ENCODE peak calls at places on chromosomes 2 and 18, in four cellular contexts. One of them, this sample, is unnamed.
A peak's percentile ranks its signal among the peaks of the same experiment; 100 is the strongest.

GRCh38 chr2:241943209-241943850 is 73.8 kb downstream of the RTP5 start:
- DNase-seq in GM23338: no peak
- DNase-seq in prostate gland: no peak
- DNase-seq in HCT116: no peak
- DNase-seq in this sample: peak; percentile 66

GRCh38 chr2:8877332-8877731 is 39.9 kb upstream of the KIDINS220 start:
- DNase-seq in HCT116: no peak
- DNase-seq in GM23338: no peak
- DNase-seq in prostate gland: no peak
- DNase-seq in this sample: no peak

GRCh38 chr2:10449481-10449831 is 1.3 kb upstream of the ODC1 start:
- DNase-seq in prostate gland: no peak
- DNase-seq in GM23338: no peak
- DNase-seq in HCT116: no peak
- DNase-seq in this sample: no peak

GRCh38 chr2:223959688-223960087 is 2.4 kb downstream of the MRPL44 start:
- DNase-seq in GM23338: no peak
- DNase-seq in prostate gland: peak; percentile 54
- DNase-seq in HCT116: no peak
- DNase-seq in this sample: no peak

GRCh38 chr2:36427790-36428243 is 72.2 kb downstream of the CRIM1 start:
- DNase-seq in HCT116: no peak
- DNase-seq in prostate gland: no peak
- DNase-seq in GM23338: no peak
- DNase-seq in this sample: peak; percentile 65

GRCh38 chr2:102304711-102305591 is 6.4 kb upstream of the IL1RL1 start:
- DNase-seq in HCT116: no peak
- DNase-seq in prostate gland: no peak
- DNase-seq in GM23338: no peak
- DNase-seq in this sample: no peak

GRCh38 chr2:160491922-160492371 is 1.7 kb downstream of the RBMS1 start:
- DNase-seq in GM23338: peak; percentile 57
- DNase-seq in prostate gland: peak; percentile 7
- DNase-seq in HCT116: no peak
- DNase-seq in this sample: no peak

GRCh38 chr18:9055626-9056025 is 46.9 kb upstream of the NDUFV2 start:
- DNase-seq in prostate gland: no peak
- DNase-seq in GM23338: no peak
- DNase-seq in HCT116: no peak
- DNase-seq in this sample: no peak

GRCh38 chr2:69164379-69164778 is 151.4 kb downstream of the ANTXR1 start:
- DNase-seq in GM23338: no peak
- DNase-seq in prostate gland: no peak
- DNase-seq in HCT116: no peak
- DNase-seq in this sample: no peak

GRCh38 chr2:219731173-219731572 is 103.7 kb downstream of the SLC4A3 start:
- DNase-seq in prostate gland: no peak
- DNase-seq in HCT116: no peak
- DNase-seq in GM23338: no peak
- DNase-seq in this sample: no peak

GRCh38 chr2:8000861-8001260 is 681.0 kb upstream of the ID2 start:
- DNase-seq in GM23338: no peak
- DNase-seq in prostate gland: no peak
- DNase-seq in HCT116: no peak
- DNase-seq in this sample: no peak

GRCh38 chr2:240928476-240929363 is 22.6 kb downstream of the CROCC2 start:
- DNase-seq in GM23338: no peak
- DNase-seq in prostate gland: no peak
- DNase-seq in HCT116: no peak
- DNase-seq in this sample: peak; percentile 47

GRCh38 chr2:191571163-191571769 is 106.7 kb upstream of the NABP1 start:
- DNase-seq in HCT116: peak; percentile 36
- DNase-seq in prostate gland: no peak
- DNase-seq in GM23338: peak; percentile 67
- DNase-seq in this sample: no peak

GRCh38 chr2:233152541-233152940 is 92.4 kb downstream of the INPP5D start:
- DNase-seq in prostate gland: peak; percentile 33
- DNase-seq in HCT116: no peak
- DNase-seq in GM23338: no peak
- DNase-seq in this sample: peak; percentile 63

DNA sequence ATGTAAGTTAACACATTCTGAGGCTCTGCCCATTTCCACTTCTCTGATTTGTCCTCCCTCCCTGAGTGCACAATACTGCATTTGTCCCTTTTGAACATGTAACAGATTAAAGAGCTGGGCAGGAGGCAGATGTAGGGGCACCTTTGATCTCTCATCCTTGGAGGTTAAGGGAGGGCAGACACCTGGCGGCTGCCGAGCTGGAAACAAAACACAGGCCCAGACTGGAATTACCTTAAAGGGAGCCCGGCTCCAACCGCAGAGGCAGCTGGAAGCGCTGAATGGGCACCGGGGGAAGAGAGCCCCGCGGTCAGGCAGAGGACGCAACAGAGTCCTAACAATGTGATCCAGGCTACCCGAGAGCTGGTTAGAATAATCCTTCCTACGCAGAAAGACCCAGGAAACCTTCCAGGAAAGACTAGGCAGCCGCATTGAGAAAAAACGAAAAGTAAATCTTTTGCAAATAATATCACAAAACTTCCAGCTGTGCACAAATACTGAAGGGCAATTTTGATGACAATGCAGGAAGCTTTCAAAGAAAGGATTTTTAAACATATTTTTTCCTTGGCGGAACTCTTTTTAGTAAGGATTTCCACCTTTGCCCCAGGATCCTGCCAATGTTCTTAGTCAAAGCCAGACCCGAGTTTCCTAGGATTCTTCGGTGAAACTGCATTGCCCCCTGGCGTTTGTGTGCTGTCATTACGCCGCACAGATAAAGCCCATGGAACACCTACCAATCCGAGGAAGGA is 216.0 kb downstream of the TGIF1 start:
- DNase-seq in HCT116: peak; percentile 95
- DNase-seq in GM23338: peak; percentile 96
- DNase-seq in prostate gland: peak; percentile 85
- DNase-seq in this sample: peak; percentile 88
- TF ChIP-seq POLR2AphosphoS5 in HCT116: peak; percentile 65
- TF ChIP-seq POLR2AphosphoS5 in GM23338: no peak
- TF ChIP-seq POLR2AphosphoS5 in prostate gland: peak; percentile 79
- TF ChIP-seq POLR2AphosphoS5 in this sample: peak; percentile 71

GRCh38 chr2:31577143-31577542 is 3.6 kb downstream of the SRD5A2 start:
- DNase-seq in HCT116: no peak
- DNase-seq in GM23338: no peak
- DNase-seq in prostate gland: no peak
- DNase-seq in this sample: no peak
- H3K27me3 ChIP-seq in HCT116: peaks cover 16% of the 10 kb centered on the region
- H3K27me3 ChIP-seq in GM23338: peaks cover 51% of the 10 kb centered on the region
- H3K27me3 ChIP-seq in prostate gland: peaks cover 7% of the 10 kb centered on the region
- H3K27me3 ChIP-seq in this sample: peaks cover 29% of the 10 kb centered on the region

GRCh38 chr2:77767388-77768076 is 245.4 kb upstream of the LRRTM4 start:
- DNase-seq in prostate gland: no peak
- DNase-seq in HCT116: no peak
- DNase-seq in GM23338: no peak
- DNase-seq in this sample: no peak
- TF ChIP-seq CTCF in prostate gland: no peak
- TF ChIP-seq CTCF in HCT116: no peak
- TF ChIP-seq CTCF in GM23338: no peak
- TF ChIP-seq CTCF in this sample: no peak

GRCh38 chr2:237092920-237093781 is 7.5 kb downstream of the COPS8 start:
- DNase-seq in GM23338: peak; percentile 23
- DNase-seq in prostate gland: peak; percentile 42
- DNase-seq in HCT116: peak; percentile 2
- DNase-seq in this sample: no peak
- TF ChIP-seq POLR2AphosphoS5 in GM23338: no peak
- TF ChIP-seq POLR2AphosphoS5 in prostate gland: peak; percentile 56
- TF ChIP-seq POLR2AphosphoS5 in HCT116: no peak
- TF ChIP-seq POLR2AphosphoS5 in this sample: no peak

GRCh38 chr2:70756126-70756525 is 11.9 kb downstream of the ADD2 start:
- DNase-seq in prostate gland: no peak
- DNase-seq in HCT116: no peak
- DNase-seq in GM23338: no peak
- DNase-seq in this sample: no peak
- H3K27me3 ChIP-seq in prostate gland: peaks cover 3% of the 10 kb centered on the region
- H3K27me3 ChIP-seq in HCT116: peaks cover 4% of the 10 kb centered on the region
- H3K27me3 ChIP-seq in GM23338: no peaks in the 10 kb centered on the region
- H3K27me3 ChIP-seq in this sample: no peaks in the 10 kb centered on the region

GRCh38 chr2:74836675-74837401 is 2.9 kb downstream of the HK2 start:
- DNase-seq in prostate gland: no peak
- DNase-seq in GM23338: peak; percentile 79
- DNase-seq in HCT116: no peak
- DNase-seq in this sample: no peak
- TF ChIP-seq CTCF in prostate gland: peak; percentile 5
- TF ChIP-seq CTCF in GM23338: no peak
- TF ChIP-seq CTCF in HCT116: no peak
- TF ChIP-seq CTCF in this sample: no peak

DNA sequence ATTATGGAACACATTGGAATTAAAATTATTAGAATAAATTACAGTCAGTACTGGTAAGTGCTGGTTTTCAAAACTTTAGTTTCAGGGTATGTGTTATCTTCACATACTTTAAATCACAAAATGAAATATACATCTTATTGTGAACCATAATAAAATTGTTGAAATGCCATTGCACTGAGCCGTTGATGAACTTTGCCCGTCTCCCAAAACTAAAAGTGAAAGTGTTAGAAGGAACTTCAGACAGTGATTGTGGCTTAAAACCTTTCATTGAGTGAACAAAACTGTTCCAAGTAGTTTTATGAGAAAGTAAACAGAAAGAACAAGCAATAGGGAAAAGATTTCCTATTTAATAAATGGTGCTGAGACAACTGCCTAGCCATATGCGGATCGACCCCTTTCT is 811.6 kb downstream of the PLCL1 start:
- DNase-seq in prostate gland: no peak
- DNase-seq in HCT116: no peak
- DNase-seq in GM23338: no peak
- DNase-seq in this sample: no peak
- TF ChIP-seq POLR2AphosphoS5 in prostate gland: no peak
- TF ChIP-seq POLR2AphosphoS5 in HCT116: no peak
- TF ChIP-seq POLR2AphosphoS5 in GM23338: no peak
- TF ChIP-seq POLR2AphosphoS5 in this sample: no peak

GRCh38 chr2:238846503-238847431 is 1.1 kb upstream of the TWIST2 start:
- DNase-seq in HCT116: no peak
- DNase-seq in prostate gland: no peak
- DNase-seq in GM23338: peak; percentile 64
- DNase-seq in this sample: no peak

GRCh38 chr2:238847841-238848565 is at the start of gene TWIST2:
- DNase-seq in GM23338: peak; percentile 83
- DNase-seq in HCT116: no peak
- DNase-seq in prostate gland: peak; percentile 73
- DNase-seq in this sample: no peak

GRCh38 chr2:238845583-238846480 is 2.1 kb upstream of the TWIST2 start:
- DNase-seq in prostate gland: no peak
- DNase-seq in GM23338: peak; percentile 21
- DNase-seq in HCT116: no peak
- DNase-seq in this sample: no peak

GRCh38 chr2:238848566-238848940 is 668 bp downstream of the TWIST2 start:
- DNase-seq in GM23338: peak; percentile 15
- DNase-seq in prostate gland: no peak
- DNase-seq in HCT116: no peak
- DNase-seq in this sample: no peak

GRCh38 chr2:238847432-238847801 is 468 bp upstream of the TWIST2 start:
- DNase-seq in prostate gland: no peak
- DNase-seq in HCT116: no peak
- DNase-seq in GM23338: peak; percentile 54
- DNase-seq in this sample: no peak
- H3K27me3 ChIP-seq in prostate gland: peaks cover 11% of the 10 kb centered on the region
- H3K27me3 ChIP-seq in HCT116: no peaks in the 10 kb centered on the region
- H3K27me3 ChIP-seq in GM23338: peaks cover 94% of the 10 kb centered on the region
- H3K27me3 ChIP-seq in this sample: peaks cover 53% of the 10 kb centered on the region

GRCh38 chr2:6916736-6917070 is 509 bp upstream of the RNF144A start:
- DNase-seq in prostate gland: no peak
- DNase-seq in GM23338: peak; percentile 57
- DNase-seq in HCT116: no peak
- DNase-seq in this sample: no peak
- TF ChIP-seq CTCF in prostate gland: no peak
- TF ChIP-seq CTCF in GM23338: no peak
- TF ChIP-seq CTCF in HCT116: no peak
- TF ChIP-seq CTCF in this sample: no peak

This sample was measured in spleen.